ENCODE peak calls at places on chromosome 9, in five cellular contexts. A is activated effector memory CD4-positive, alpha-beta T cell treated with Interleukin-2 at 50 U/mL for 16 hours; I is HS-27A; Q is Caki2; K is activated T-helper 1 cell treated with Interleukin-2 at 50 U/mL for 16 hours. F is an unnamed sample.

GRCh38 chr9:89226076-89226475 is 47.5 kb upstream of the SHC3 start:
- DNase-seq in A (no peak), I (no peak), Q (no peak), K (no peak), F (no peak)

GRCh38 chr9:135419106-135419505 is 60.5 kb upstream of the PPP1R26 start:
- DNase-seq in A (no peak), I (no peak), Q (no peak), K (no peak), F (no peak)

GRCh38 chr9:22046243-22046642 is 37.1 kb upstream of the CDKN2B start:
- DNase-seq in A (no peak), I (no peak), Q (no peak), K (no peak), F (no peak)

GRCh38 chr9:98045234-98046160 is 11.0 kb upstream of the NANS start:
- DNase-seq in A (no peak), I (no peak), Q (no peak), K (no peak), F (no peak)

GRCh38 chr9:123687246-123687721 is 242.6 kb downstream of the DENND1A start:
- DNase-seq in A (no peak), I (no peak), Q (no peak), K (no peak), F (no peak)

GRCh38 chr9:94644543-94644942 is 5.2 kb upstream of the FBP1 start:
- DNase-seq in A (no peak), I (no peak), Q (no peak), K (no peak), F (no peak)

GRCh38 chr9:4320021-4320420 is 20.2 kb upstream of the GLIS3 start:
- DNase-seq in A (no peak), I (no peak), Q (no peak), K (no peak), F (no peak)

GRCh38 chr9:35095175-35095574 is 1.2 kb downstream of the PIGO start:
- DNase-seq in A (no peak), I (no peak), Q (no peak), K (no peak), F (no peak)

GRCh38 chr9:34507966-34508365 is 14.8 kb downstream of the ENHO start:
- DNase-seq in A (no peak), I (no peak), Q (no peak), K (no peak), F (no peak)